ENCODE peak calls at places on chromosome 13, in four cellular contexts. One of them, this sample, is unnamed.

GRCh38 chr13:94413545-94413944 is 65.9 kb downstream of the DCT start:
- DNase-seq in breast epithelium: no peak
- DNase-seq in H1: no peak
- DNase-seq in upper lobe of left lung: no peak
- DNase-seq in this sample: no peak

GRCh38 chr13:94550030-94550738 is 45.8 kb downstream of the TGDS start:
- DNase-seq in H1: no peak
- DNase-seq in breast epithelium: no peak
- DNase-seq in upper lobe of left lung: peak; percentile 37
- DNase-seq in this sample: peak; percentile 39

GRCh38 chr13:49368688-49369087 is 75.2 kb downstream of the CAB39L start:
- DNase-seq in upper lobe of left lung: no peak
- DNase-seq in breast epithelium: no peak
- DNase-seq in H1: no peak
- DNase-seq in this sample: no peak

GRCh38 chr13:106589716-106590115 is 21.8 kb upstream of the ARGLU1 start:
- DNase-seq in upper lobe of left lung: no peak
- DNase-seq in H1: no peak
- DNase-seq in breast epithelium: no peak
- DNase-seq in this sample: no peak

GRCh38 chr13:70960841-70961443 is 852.7 kb upstream of the KLHL1 start:
- DNase-seq in breast epithelium: no peak
- DNase-seq in H1: no peak
- DNase-seq in upper lobe of left lung: no peak
- DNase-seq in this sample: no peak

GRCh38 chr13:31982540-31982939 is 49.0 kb upstream of the FRY start:
- DNase-seq in breast epithelium: peak; percentile 85
- DNase-seq in upper lobe of left lung: peak; percentile 92
- DNase-seq in H1: no peak
- DNase-seq in this sample: peak; percentile 87

GRCh38 chr13:105278797-105279425 is 1256.6 kb downstream of the EFNB2 start:
- DNase-seq in H1: peak; percentile 15
- DNase-seq in breast epithelium: no peak
- DNase-seq in upper lobe of left lung: no peak
- DNase-seq in this sample: no peak

GRCh38 chr13:95559100-95559499 is 6.6 kb downstream of the CLDN10 start:
- DNase-seq in breast epithelium: no peak
- DNase-seq in H1: no peak
- DNase-seq in upper lobe of left lung: no peak
- DNase-seq in this sample: no peak

GRCh38 chr13:90622547-90622946 is 724.9 kb upstream of the MIR17HG start:
- DNase-seq in H1: no peak
- DNase-seq in upper lobe of left lung: no peak
- DNase-seq in breast epithelium: no peak
- DNase-seq in this sample: no peak

GRCh38 chr13:40597735-40598365 is 68.6 kb downstream of the FOXO1 start:
- DNase-seq in upper lobe of left lung: peak; percentile 57
- DNase-seq in H1: no peak
- DNase-seq in breast epithelium: no peak
- DNase-seq in this sample: peak; percentile 45

GRCh38 chr13:88223958-88224357 is 552.8 kb downstream of the SLITRK5 start:
- DNase-seq in upper lobe of left lung: no peak
- DNase-seq in breast epithelium: no peak
- DNase-seq in H1: no peak
- DNase-seq in this sample: no peak

GRCh38 chr13:95608640-95609280 is 35.7 kb downstream of the DZIP1 start:
- DNase-seq in breast epithelium: no peak
- DNase-seq in H1: no peak
- DNase-seq in upper lobe of left lung: no peak
- DNase-seq in this sample: no peak

GRCh38 chr13:33017410-33017929 is 1.2 kb downstream of the KL start:
- DNase-seq in upper lobe of left lung: peak; percentile 68
- DNase-seq in breast epithelium: no peak
- DNase-seq in H1: no peak
- DNase-seq in this sample: peak; percentile 59

GRCh38 chr13:41694902-41695301 is 237.6 kb downstream of the RGCC start:
- DNase-seq in breast epithelium: no peak
- DNase-seq in upper lobe of left lung: peak; percentile 52
- DNase-seq in H1: no peak
- DNase-seq in this sample: no peak

GRCh38 chr13:84037937-84038464 is 155.7 kb upstream of the SLITRK1 start:
- DNase-seq in breast epithelium: no peak
- DNase-seq in upper lobe of left lung: no peak
- DNase-seq in H1: no peak
- DNase-seq in this sample: no peak

GRCh38 chr13:102260256-102260655 is 141.6 kb downstream of the FGF14 start:
- DNase-seq in upper lobe of left lung: no peak
- DNase-seq in breast epithelium: no peak
- DNase-seq in H1: no peak
- DNase-seq in this sample: no peak

GRCh38 chr13:20142019-20142926 is 18.6 kb downstream of the GJA3 start:
- DNase-seq in upper lobe of left lung: no peak
- DNase-seq in breast epithelium: no peak
- DNase-seq in H1: no peak
- DNase-seq in this sample: no peak

GRCh38 chr13:61128850-61129645 is 286.6 kb downstream of the PCDH20 start:
- DNase-seq in upper lobe of left lung: no peak
- DNase-seq in H1: no peak
- DNase-seq in breast epithelium: no peak
- DNase-seq in this sample: no peak

GRCh38 chr13:88196106-88196505 is 524.9 kb downstream of the SLITRK5 start:
- DNase-seq in breast epithelium: no peak
- DNase-seq in upper lobe of left lung: no peak
- DNase-seq in H1: no peak
- DNase-seq in this sample: no peak

GRCh38 chr13:114115191-114115671 is 17.2 kb downstream of the RASA3 start:
- DNase-seq in H1: no peak
- DNase-seq in upper lobe of left lung: peak; percentile 70
- DNase-seq in breast epithelium: peak; percentile 48
- DNase-seq in this sample: peak; percentile 29

GRCh38 chr13:91133941-91134772 is 213.3 kb upstream of the MIR17HG start:
- DNase-seq in H1: no peak
- DNase-seq in upper lobe of left lung: peak; percentile 27
- DNase-seq in breast epithelium: peak; percentile 53
- DNase-seq in this sample: peak; percentile 42

GRCh38 chr13:76848596-76848995 is 37.6 kb downstream of the KCTD12 start:
- DNase-seq in breast epithelium: no peak
- DNase-seq in upper lobe of left lung: peak; percentile 46
- DNase-seq in H1: no peak
- DNase-seq in this sample: no peak

GRCh38 chr13:47437411-47437810 is 540.6 kb upstream of the HTR2A start:
- DNase-seq in H1: no peak
- DNase-seq in upper lobe of left lung: no peak
- DNase-seq in breast epithelium: no peak
- DNase-seq in this sample: no peak

GRCh38 chr13:40306817-40307216 is 359.6 kb downstream of the FOXO1 start:
- DNase-seq in upper lobe of left lung: no peak
- DNase-seq in H1: no peak
- DNase-seq in breast epithelium: no peak
- DNase-seq in this sample: no peak

GRCh38 chr13:21364357-21364756 is 94.7 kb downstream of the ZDHHC20 start:
- DNase-seq in upper lobe of left lung: no peak
- DNase-seq in H1: no peak
- DNase-seq in breast epithelium: no peak
- DNase-seq in this sample: no peak

GRCh38 chr13:23427342-23428182 is 5.9 kb downstream of the SACS start:
- DNase-seq in breast epithelium: no peak
- DNase-seq in upper lobe of left lung: no peak
- DNase-seq in H1: no peak
- DNase-seq in this sample: peak; percentile 43

GRCh38 chr13:80145291-80145690 is 195.6 kb downstream of the SPRY2 start:
- DNase-seq in H1: no peak
- DNase-seq in upper lobe of left lung: no peak
- DNase-seq in breast epithelium: no peak
- DNase-seq in this sample: no peak

GRCh38 chr13:110297771-110298170 is 9.2 kb downstream of the COL4A1 start:
- DNase-seq in H1: no peak
- DNase-seq in breast epithelium: no peak
- DNase-seq in upper lobe of left lung: no peak
- DNase-seq in this sample: no peak

GRCh38 chr13:110297011-110297410 is 9.9 kb downstream of the COL4A1 start:
- DNase-seq in H1: no peak
- DNase-seq in upper lobe of left lung: no peak
- DNase-seq in breast epithelium: no peak
- DNase-seq in this sample: no peak

GRCh38 chr13:110298221-110298565 is 8.8 kb downstream of the COL4A1 start:
- DNase-seq in H1: no peak
- DNase-seq in breast epithelium: no peak
- DNase-seq in upper lobe of left lung: no peak
- DNase-seq in this sample: no peak

GRCh38 chr13:110300090-110300815 is 6.7 kb downstream of the COL4A1 start:
- DNase-seq in H1: no peak
- DNase-seq in breast epithelium: no peak
- DNase-seq in upper lobe of left lung: no peak
- DNase-seq in this sample: no peak

DNA sequence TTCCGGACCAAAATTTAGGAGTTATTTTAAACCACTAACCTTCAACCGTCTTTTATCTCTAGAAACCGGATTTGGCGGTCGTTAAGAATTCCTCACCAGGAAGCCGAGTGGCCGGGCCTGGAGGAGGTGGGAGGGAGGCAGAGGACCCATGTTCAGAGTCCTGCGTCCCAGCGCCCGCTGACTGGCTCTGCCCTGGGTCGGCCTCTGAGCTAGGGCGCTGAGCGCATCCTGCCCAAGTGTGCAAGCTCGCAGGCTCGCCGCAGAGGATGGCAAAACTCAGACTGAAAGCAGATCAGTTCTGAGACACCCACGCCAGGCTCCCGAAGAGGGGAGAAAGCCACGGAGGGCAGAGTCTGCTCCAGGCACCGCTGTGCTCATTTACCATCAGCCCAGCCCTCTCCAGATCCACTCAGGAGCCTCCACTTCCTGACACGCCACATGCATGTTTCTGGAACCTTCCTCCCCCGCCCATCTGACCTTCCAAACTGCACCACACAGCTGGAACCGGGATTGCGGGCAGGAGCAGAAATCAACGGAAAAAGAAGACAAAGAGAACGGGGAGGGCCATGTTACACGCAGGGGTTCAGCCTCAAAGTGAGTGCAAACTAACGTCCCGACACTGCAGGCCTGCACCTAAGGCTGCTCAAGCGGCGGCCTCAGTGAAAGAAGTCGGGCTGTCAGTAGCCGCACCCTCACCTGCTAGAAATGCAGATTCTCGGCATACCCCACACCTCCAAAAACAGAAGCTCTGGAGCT is 8.2 kb downstream of the COL4A1 start:
- DNase-seq in breast epithelium: no peak
- DNase-seq in upper lobe of left lung: no peak
- DNase-seq in H1: no peak
- DNase-seq in this sample: no peak
- TF ChIP-seq POLR2AphosphoS5 in breast epithelium: no peak
- TF ChIP-seq POLR2AphosphoS5 in upper lobe of left lung: no peak
- TF ChIP-seq POLR2AphosphoS5 in H1: no peak
- TF ChIP-seq POLR2AphosphoS5 in this sample: no peak

DNA sequence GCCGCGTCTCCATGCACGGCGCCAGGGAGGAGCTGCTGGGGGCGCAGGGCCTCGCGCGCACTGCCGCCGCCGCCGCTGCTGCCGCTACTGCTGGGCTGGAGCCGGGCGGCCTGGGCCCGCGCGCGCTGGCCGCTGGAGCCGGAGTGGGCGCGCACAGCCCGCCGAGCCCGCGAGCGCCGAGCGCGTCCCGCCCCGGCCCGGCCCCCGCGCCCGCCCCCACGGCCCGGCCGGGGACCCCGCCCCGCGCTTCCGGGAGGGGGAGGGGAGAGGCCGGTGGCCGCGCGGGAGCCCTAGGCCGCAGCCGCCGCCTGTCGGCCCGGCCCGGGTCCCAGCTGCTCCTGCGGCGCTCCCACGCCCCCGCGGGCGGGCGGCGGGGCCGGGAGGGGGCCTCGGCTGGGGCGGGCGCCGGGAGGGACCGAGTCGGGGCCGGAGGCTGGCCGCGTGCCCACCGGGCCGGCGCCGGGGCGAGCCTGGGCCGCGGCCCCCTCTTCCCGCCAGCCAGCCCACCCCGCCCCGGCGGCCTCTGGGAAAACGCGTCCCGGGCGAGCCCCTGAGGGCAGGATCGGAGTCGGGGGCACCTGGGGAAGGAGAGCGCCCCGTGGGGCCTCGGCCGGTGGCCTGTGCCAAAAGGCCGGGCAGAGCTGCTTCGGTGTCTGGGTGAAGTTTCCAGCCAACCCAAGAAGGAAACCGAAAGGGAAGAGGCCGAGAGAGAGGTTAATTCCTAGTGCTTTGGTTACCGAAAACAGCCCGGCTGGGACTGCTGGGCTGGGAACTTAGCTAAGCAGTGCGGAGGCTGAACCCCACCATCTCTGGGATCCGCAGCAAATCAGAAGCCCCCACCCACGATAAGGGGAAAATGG is at the start of gene STK24:
- DNase-seq in breast epithelium: no peak
- DNase-seq in H1: no peak
- DNase-seq in upper lobe of left lung: peak; percentile 73
- DNase-seq in this sample: peak; percentile 77
- TF ChIP-seq POLR2A in breast epithelium: no peak
- TF ChIP-seq POLR2A in H1: no peak
- TF ChIP-seq POLR2A in upper lobe of left lung: no peak
- TF ChIP-seq POLR2A in this sample: no peak

GRCh38 chr13:97257800-97258799 is 36.0 kb downstream of the MBNL2 start:
- DNase-seq in upper lobe of left lung: peak; percentile 41
- DNase-seq in H1: no peak
- DNase-seq in breast epithelium: no peak
- DNase-seq in this sample: no peak

GRCh38 chr13:97255515-97255999 is 33.4 kb downstream of the MBNL2 start:
- DNase-seq in upper lobe of left lung: no peak
- DNase-seq in H1: no peak
- DNase-seq in breast epithelium: no peak
- DNase-seq in this sample: no peak

GRCh38 chr13:97256343-97256783 is 34.2 kb downstream of the MBNL2 start:
- DNase-seq in upper lobe of left lung: no peak
- DNase-seq in breast epithelium: no peak
- DNase-seq in H1: no peak
- DNase-seq in this sample: no peak

GRCh38 chr13:97258801-97259200 is 36.7 kb downstream of the MBNL2 start:
- DNase-seq in H1: no peak
- DNase-seq in breast epithelium: no peak
- DNase-seq in upper lobe of left lung: no peak
- DNase-seq in this sample: no peak

DNA sequence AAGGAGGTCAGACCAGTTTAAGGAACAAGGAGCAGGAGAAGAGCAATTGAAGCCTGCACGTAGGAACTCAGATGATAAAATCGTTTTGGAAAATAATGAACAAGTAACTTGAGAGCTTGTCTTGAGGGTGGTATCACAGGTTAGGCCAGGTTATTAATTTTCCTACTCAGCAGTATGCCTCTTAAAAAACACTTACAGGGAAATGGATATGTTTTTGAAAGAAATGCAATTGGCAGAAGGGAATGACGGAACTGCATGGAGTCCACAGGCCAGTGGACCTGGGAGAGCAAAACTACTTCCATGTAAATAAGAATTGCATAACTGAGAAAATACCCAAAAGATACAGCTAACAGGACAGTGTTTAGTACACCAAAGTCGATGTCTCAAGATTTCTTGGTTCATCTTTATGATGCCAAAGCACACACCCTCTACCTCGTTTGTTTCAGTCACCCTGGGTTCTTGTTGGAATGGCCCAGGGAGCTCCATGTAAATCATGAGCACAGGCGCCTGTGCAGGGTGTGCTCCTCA is 35.2 kb downstream of the MBNL2 start:
- DNase-seq in H1: no peak
- DNase-seq in upper lobe of left lung: no peak
- DNase-seq in breast epithelium: no peak
- DNase-seq in this sample: no peak
- H3K4me1 ChIP-seq in H1: peaks cover 11% of the 10 kb centered on the region
- H3K4me1 ChIP-seq in upper lobe of left lung: peaks cover 91% of the 10 kb centered on the region
- H3K4me1 ChIP-seq in breast epithelium: peaks cover 47% of the 10 kb centered on the region
- H3K4me1 ChIP-seq in this sample: peaks cover 70% of the 10 kb centered on the region

GRCh38 chr13:99303863-99304521 is 3.2 kb downstream of the GPR183 start:
- DNase-seq in breast epithelium: no peak
- DNase-seq in upper lobe of left lung: peak; percentile 44
- DNase-seq in H1: no peak
- DNase-seq in this sample: no peak
- TF ChIP-seq POLR2AphosphoS5 in breast epithelium: no peak
- TF ChIP-seq POLR2AphosphoS5 in upper lobe of left lung: no peak
- TF ChIP-seq POLR2AphosphoS5 in H1: no peak
- TF ChIP-seq POLR2AphosphoS5 in this sample: no peak

This sample was measured in stomach.